ENCODE peak calls at places on chromosomes 11 and 22, in six cellular contexts. Y is left lung, D is lower lobe of right lung, N is cardiac muscle cell, A is neuronal stem cell, U is Right ventricle myocardium superior. T is an unnamed sample.
A peak's percentile ranks its signal among the peaks of the same experiment; 100 is the strongest.

GRCh38 chr11:94968334-94968958 is 4.9 kb downstream of the CWC15 start:
- DNase-seq in Y (no peak), D (no peak), N (peak; percentile 62), A (no peak), U (no peak), T (peak; percentile 62)

GRCh38 chr11:111846063-111846462 is 25.3 kb downstream of the ALG9 start:
- DNase-seq in Y (no peak), D (no peak), N (peak; percentile 54), A (no peak), U (no peak), T (peak; percentile 27)

GRCh38 chr11:58907780-58908179 is 31.5 kb upstream of the GLYATL1 start:
- DNase-seq in Y (no peak), D (no peak), N (no peak), A (no peak), U (no peak), T (no peak)

GRCh38 chr11:96272542-96273306 is 70.3 kb downstream of the MAML2 start:
- DNase-seq in Y (no peak), D (no peak), N (peak; percentile 50), A (no peak), U (no peak), T (peak; percentile 45)

GRCh38 chr11:28460348-28460747 is 352.2 kb downstream of the METTL15 start:
- DNase-seq in Y (no peak), D (no peak), N (no peak), A (no peak), U (no peak), T (peak; percentile 15)

GRCh38 chr11:118652681-118653181 is 26.7 kb downstream of the TREH start:
- DNase-seq in Y (no peak), D (no peak), N (no peak), A (no peak), U (no peak), T (no peak)

GRCh38 chr11:32630844-32631243 is 47.2 kb downstream of the EIF3M start:
- DNase-seq in Y (no peak), D (no peak), N (no peak), A (no peak), U (no peak), T (no peak)

GRCh38 chr22:30308518-30309230 is 18.1 kb downstream of the TBC1D10A start:
- DNase-seq in Y (no peak), D (no peak), N (no peak), A (no peak), U (peak; percentile 36), T (no peak)

GRCh38 chr11:114440121-114440860 is 1.0 kb downstream of the REXO2 start:
- DNase-seq in Y (no peak), D (no peak), N (peak; percentile 41), A (no peak), U (no peak), T (peak; percentile 49)

GRCh38 chr11:2569321-2569721 is 124.5 kb downstream of the KCNQ1 start:
- DNase-seq in Y (no peak), D (peak; percentile 34), N (no peak), A (no peak), U (peak; percentile 31), T (no peak)

GRCh38 chr11:27557223-27557622 is 50.7 kb upstream of the LIN7C start:
- DNase-seq in Y (no peak), D (no peak), N (peak; percentile 5), A (no peak), U (no peak), T (no peak)

GRCh38 chr11:104200688-104201087 is 36.7 kb upstream of the PDGFD start:
- DNase-seq in Y (no peak), D (no peak), N (no peak), A (no peak), U (no peak), T (no peak)

GRCh38 chr11:1749020-1749758 is 1.2 kb downstream of the IFITM10 start:
- DNase-seq in Y (no peak), D (peak; percentile 55), N (peak; percentile 50), A (no peak), U (peak; percentile 46), T (no peak)

GRCh38 chr22:50011447-50012200 is 941 bp downstream of the IL17REL start:
- DNase-seq in Y (peak; percentile 29), D (peak; percentile 53), N (no peak), A (no peak), U (peak; percentile 27), T (no peak)

GRCh38 chr22:35154937-35155387 is 89.0 kb downstream of the ISX start:
- DNase-seq in Y (peak; percentile 39), D (peak; percentile 56), N (peak; percentile 62), A (peak; percentile 56), U (peak; percentile 57), T (peak; percentile 46)

GRCh38 chr11:93822359-93822758 is 28.1 kb downstream of the VSTM5 start:
- DNase-seq in Y (no peak), D (no peak), N (no peak), A (no peak), U (no peak), T (no peak)

GRCh38 chr22:35399114-35399677 is 744 bp upstream of the MCM5 start:
- DNase-seq in Y (no peak), D (no peak), N (no peak), A (no peak), U (no peak), T (no peak)

GRCh38 chr11:19953342-19953741 is 206.9 kb downstream of the DBX1 start:
- DNase-seq in Y (no peak), D (no peak), N (peak; percentile 41), A (no peak), U (no peak), T (peak; percentile 71)

GRCh38 chr11:94826415-94826814 is 58.3 kb downstream of the AMOTL1 start:
- DNase-seq in Y (no peak), D (no peak), N (no peak), A (no peak), U (no peak), T (no peak)

GRCh38 chr11:117457031-117457785 is 129.6 kb downstream of the CEP164 start:
- DNase-seq in Y (no peak), D (no peak), N (no peak), A (no peak), U (no peak), T (no peak)

GRCh38 chr22:50399751-50400331 is 56.7 kb downstream of the PPP6R2 start:
- DNase-seq in Y (no peak), D (peak; percentile 63), N (peak; percentile 15), A (peak; percentile 9), U (peak; percentile 54), T (no peak)

GRCh38 chr22:46057206-46057605 is 80.2 kb upstream of the WNT7B start:
- DNase-seq in Y (peak; percentile 29), D (peak; percentile 39), N (no peak), A (no peak), U (peak; percentile 41), T (peak; percentile 62)

T was measured in fibroblast of the aortic adventitia.